ENCODE peak calls at places on chromosomes 2 and 18, in nine cellular contexts. O is K562; K is A549; I is CD8-positive, alpha-beta memory T cell; V is right atrium auricular region; B is heart left ventricle; Y is mammary epithelial cell; T is sigmoid colon; U is CD8-positive, alpha-beta T cell. W is an unnamed sample.

GRCh38 chr2:70959851-70960832 is 18.3 kb upstream of the ANKRD53 start:
- DNase-seq in K (no peak), O (no peak), T (no peak), I (no peak), Y (no peak), V (peak), U (no peak), B (peak), W (no peak)

GRCh38 chr2:207879536-207879935 is 109.8 kb upstream of the FZD5 start:
- DNase-seq in V (no peak), Y (peak), T (no peak), U (no peak), I (no peak), B (no peak), K (no peak), O (no peak), W (no peak)

GRCh38 chr2:33275689-33276444 is 200.6 kb upstream of the RASGRP3 start:
- DNase-seq in Y (peak), O (peak), B (peak), T (peak), V (peak), U (peak), I (no peak), K (peak), W (no peak)

GRCh38 chr2:197073270-197073669 is 146.8 kb upstream of the PGAP1 start:
- DNase-seq in B (no peak), I (no peak), T (no peak), U (no peak), V (no peak), K (no peak), Y (no peak), O (no peak), W (no peak)

GRCh38 chr18:7000484-7001096 is 117.0 kb downstream of the LAMA1 start:
- DNase-seq in B (no peak), Y (peak), U (no peak), I (no peak), K (no peak), O (peak), V (no peak), T (no peak), W (no peak)

GRCh38 chr18:37659906-37660305 is 94.3 kb upstream of the CELF4 start:
- DNase-seq in V (no peak), Y (no peak), K (no peak), O (no peak), T (no peak), I (no peak), U (no peak), B (no peak), W (no peak)

GRCh38 chr2:196468394-196468793 is 171.1 kb upstream of the CCDC150 start:
- DNase-seq in I (no peak), U (no peak), K (no peak), Y (no peak), T (no peak), O (peak), V (no peak), B (no peak), W (no peak)

GRCh38 chr2:25187729-25188350 is 19.5 kb upstream of the POMC start:
- DNase-seq in O (no peak), T (no peak), K (no peak), B (no peak), Y (no peak), U (no peak), I (no peak), V (no peak), W (no peak)

GRCh38 chr2:238631491-238632180 is 204.9 kb downstream of the ASB1 start:
- DNase-seq in U (no peak), K (no peak), I (no peak), V (no peak), T (no peak), B (no peak), O (no peak), Y (no peak), W (no peak)

GRCh38 chr2:196314780-196315179 is 143.4 kb upstream of the STK17B start:
- DNase-seq in V (no peak), O (no peak), T (no peak), U (no peak), K (peak), B (peak), Y (no peak), I (no peak), W (no peak)

GRCh38 chr2:96596596-96596995 is 41.5 kb downstream of the KANSL3 start:
- DNase-seq in K (no peak), T (no peak), U (no peak), I (no peak), V (no peak), O (no peak), Y (no peak), B (no peak), W (no peak)
- H3K27ac ChIP-seq in K (no peak), T (no peak), U (no peak), I (no peak), V (no peak), O (no peak), Y (no peak), B (no peak), W (peak)

DNA sequence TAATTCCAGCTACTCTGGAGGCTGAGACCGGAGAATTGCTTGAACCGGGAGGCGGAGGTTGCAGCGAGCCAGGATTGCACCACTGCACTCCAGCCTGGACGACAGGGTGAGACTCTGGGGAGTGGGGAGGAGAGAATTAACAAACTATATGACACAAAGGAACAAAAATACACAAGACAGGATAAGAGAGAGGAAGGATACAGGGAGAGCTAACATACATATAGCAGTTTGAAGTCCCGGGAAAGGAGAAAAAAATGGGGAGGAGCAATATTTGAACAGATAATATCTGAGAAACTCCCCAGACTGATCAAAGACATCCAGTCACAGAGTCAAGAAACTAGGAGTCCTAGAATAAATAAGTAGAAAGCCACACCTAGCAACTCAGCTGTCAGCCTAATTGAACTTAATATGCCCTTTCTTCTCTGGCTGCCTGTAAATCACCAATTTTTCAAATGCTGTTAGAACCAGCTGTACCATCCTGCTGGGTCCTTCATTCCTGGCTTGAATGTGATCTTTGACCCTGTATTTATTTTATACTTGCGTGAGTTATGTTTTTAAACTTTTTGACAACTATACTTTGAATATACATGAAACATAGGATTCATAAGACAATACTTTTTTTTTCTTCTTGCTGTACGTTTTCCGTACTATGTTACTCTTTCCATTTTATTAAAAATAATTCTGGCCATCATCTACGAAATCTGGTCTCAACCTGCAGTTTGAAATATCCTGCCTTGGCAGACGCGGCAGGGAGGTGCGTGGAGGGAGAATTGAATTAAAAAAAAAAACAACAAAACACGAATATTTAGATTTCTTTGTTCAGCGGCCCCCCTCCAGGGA is 876 bp upstream of the CYP27A1 start:
- DNase-seq in B (no peak), V (no peak), K (no peak), T (no peak), Y (no peak), I (no peak), O (no peak), U (no peak), W (no peak)
- H3K27ac ChIP-seq in B (peak), V (peak), K (no peak), T (peak), Y (no peak), I (no peak), O (no peak), U (no peak), W (peak)

GRCh38 chr2:37779123-37779522 is 107.7 kb upstream of the CDC42EP3 start:
- DNase-seq in I (no peak), V (no peak), K (no peak), O (no peak), T (no peak), Y (no peak), B (no peak), U (no peak), W (no peak)
- H3K27ac ChIP-seq in I (no peak), V (no peak), K (peak), O (no peak), T (peak), Y (no peak), B (no peak), U (no peak), W (no peak)

DNA sequence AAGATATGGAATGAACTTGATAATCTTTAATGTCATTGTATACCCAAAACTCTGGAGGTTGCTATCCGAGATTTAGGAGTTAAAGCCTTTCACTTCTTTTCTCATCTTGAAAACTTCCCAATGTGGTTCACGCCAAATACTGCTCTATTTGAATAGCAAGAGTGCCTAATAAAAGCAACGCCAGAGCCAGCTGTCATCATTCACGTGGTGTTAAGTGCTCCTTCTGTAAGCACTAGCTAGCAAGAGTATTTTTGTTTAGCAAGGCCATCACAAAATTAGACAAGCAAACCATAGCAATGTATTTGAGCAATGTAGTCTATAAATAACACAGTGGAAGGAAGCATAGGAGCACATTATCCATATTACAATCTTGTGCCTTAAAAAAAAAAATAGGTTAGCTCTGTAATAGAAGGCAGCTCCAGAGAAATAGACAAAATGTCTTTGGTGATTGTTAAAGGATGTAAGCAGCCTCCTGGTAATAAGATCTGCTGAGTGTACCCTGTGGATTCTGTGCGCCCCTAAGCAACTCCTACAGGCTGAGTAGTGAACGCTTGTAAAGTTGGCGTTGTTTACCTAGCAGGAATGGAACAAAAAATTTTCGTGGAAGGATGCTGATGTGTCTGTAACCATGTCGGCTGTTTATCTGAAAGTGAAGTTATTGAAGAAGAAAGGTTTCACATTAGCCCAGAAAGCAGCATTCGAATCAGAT is 518.0 kb downstream of the CNTNAP5 start:
- DNase-seq in K (no peak), O (no peak), Y (no peak), U (no peak), V (no peak), B (peak), I (no peak), T (no peak), W (no peak)
- H3K27ac ChIP-seq in K (no peak), O (no peak), Y (no peak), U (no peak), V (no peak), B (no peak), I (no peak), T (no peak), W (no peak)

DNA sequence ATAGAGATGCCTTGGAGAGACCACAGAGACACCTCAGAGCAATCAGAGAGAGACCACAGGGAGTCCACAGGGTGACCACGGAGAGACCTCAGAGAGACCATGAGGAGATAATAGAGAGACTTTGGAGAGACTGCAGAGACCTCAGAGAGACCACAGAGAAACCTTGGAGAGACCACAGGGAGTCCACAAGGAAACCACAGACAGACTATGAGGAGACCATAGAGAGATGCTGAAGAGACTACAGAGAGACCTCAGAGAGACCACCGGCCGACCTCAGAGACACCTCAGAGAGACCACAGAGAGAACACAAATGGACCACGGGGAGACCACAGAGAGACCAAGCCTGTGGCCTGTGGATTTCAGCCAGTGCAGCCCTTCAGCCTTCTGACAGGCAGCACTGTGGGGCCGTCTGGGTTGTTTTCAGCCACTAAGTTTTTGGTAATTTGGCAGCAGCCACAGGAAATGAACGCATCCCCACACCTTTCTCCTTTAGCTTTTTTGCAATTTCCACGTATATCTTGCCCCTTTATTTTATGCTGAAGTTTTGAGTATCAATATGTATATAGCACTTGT is 11.4 kb upstream of the TMEM18 start:
- DNase-seq in O (no peak), B (no peak), U (no peak), I (no peak), Y (no peak), V (no peak), T (no peak), K (no peak), W (no peak)
- H3K27ac ChIP-seq in O (no peak), B (no peak), U (no peak), I (no peak), Y (no peak), V (no peak), T (no peak), K (no peak), W (no peak)